ENCODE peak calls at places on chromosomes 16 and 17, in ten cellular contexts. One of them, this sample, is unnamed.

GRCh38 chr17:72421128-72422092 is 300.6 kb downstream of the SOX9 start:
- DNase-seq in adipocyte: peak; percentile 65
- DNase-seq in activated T-cell treated with anti-CD3 and anti-CD28 coated beads, Interleukin-2, amount 50 U/mL, for 48 hours: peak; percentile 54
- DNase-seq in GM10248: peak; percentile 81
- DNase-seq in aorta: no peak
- DNase-seq in RCC 7860: peak; percentile 100
- DNase-seq in posterior vena cava: no peak
- DNase-seq in right lobe of liver: no peak
- DNase-seq in HT1080: peak; percentile 99
- DNase-seq in iPS-NIHi11: no peak
- DNase-seq in this sample: no peak

GRCh38 chr17:38702900-38703741 is 2.0 kb upstream of the MLLT6 start:
- DNase-seq in RCC 7860: no peak
- DNase-seq in adipocyte: no peak
- DNase-seq in aorta: no peak
- DNase-seq in GM10248: peak; percentile 50
- DNase-seq in activated T-cell treated with anti-CD3 and anti-CD28 coated beads, Interleukin-2, amount 50 U/mL, for 48 hours: no peak
- DNase-seq in iPS-NIHi11: no peak
- DNase-seq in right lobe of liver: peak; percentile 73
- DNase-seq in HT1080: no peak
- DNase-seq in posterior vena cava: no peak
- DNase-seq in this sample: no peak

GRCh38 chr17:55266051-55266957 is 1.5 kb downstream of the HLF start:
- DNase-seq in activated T-cell treated with anti-CD3 and anti-CD28 coated beads, Interleukin-2, amount 50 U/mL, for 48 hours: peak; percentile 24
- DNase-seq in iPS-NIHi11: peak; percentile 32
- DNase-seq in GM10248: no peak
- DNase-seq in right lobe of liver: peak; percentile 60
- DNase-seq in adipocyte: no peak
- DNase-seq in posterior vena cava: no peak
- DNase-seq in HT1080: no peak
- DNase-seq in RCC 7860: no peak
- DNase-seq in aorta: no peak
- DNase-seq in this sample: no peak

GRCh38 chr16:80914379-80915078 is 92.2 kb downstream of the CMC2 start:
- DNase-seq in GM10248: no peak
- DNase-seq in activated T-cell treated with anti-CD3 and anti-CD28 coated beads, Interleukin-2, amount 50 U/mL, for 48 hours: no peak
- DNase-seq in HT1080: no peak
- DNase-seq in right lobe of liver: no peak
- DNase-seq in RCC 7860: no peak
- DNase-seq in posterior vena cava: no peak
- DNase-seq in adipocyte: no peak
- DNase-seq in aorta: no peak
- DNase-seq in iPS-NIHi11: no peak
- DNase-seq in this sample: no peak

GRCh38 chr17:77247048-77247541 is 106.3 kb downstream of the SEC14L1 start:
- DNase-seq in activated T-cell treated with anti-CD3 and anti-CD28 coated beads, Interleukin-2, amount 50 U/mL, for 48 hours: peak; percentile 92
- DNase-seq in aorta: peak; percentile 96
- DNase-seq in HT1080: peak; percentile 57
- DNase-seq in right lobe of liver: peak; percentile 88
- DNase-seq in adipocyte: peak; percentile 94
- DNase-seq in posterior vena cava: peak; percentile 96
- DNase-seq in RCC 7860: peak; percentile 53
- DNase-seq in iPS-NIHi11: peak; percentile 93
- DNase-seq in GM10248: peak; percentile 93
- DNase-seq in this sample: peak; percentile 93

GRCh38 chr17:48630925-48631692 is 5.0 kb upstream of the HOXB9 start:
- DNase-seq in HT1080: no peak
- DNase-seq in GM10248: no peak
- DNase-seq in iPS-NIHi11: no peak
- DNase-seq in adipocyte: no peak
- DNase-seq in right lobe of liver: no peak
- DNase-seq in posterior vena cava: peak; percentile 55
- DNase-seq in activated T-cell treated with anti-CD3 and anti-CD28 coated beads, Interleukin-2, amount 50 U/mL, for 48 hours: no peak
- DNase-seq in aorta: peak; percentile 33
- DNase-seq in RCC 7860: no peak
- DNase-seq in this sample: peak; percentile 2

GRCh38 chr17:78488156-78488555 is 89.0 kb downstream of the DNAH17 start:
- DNase-seq in RCC 7860: no peak
- DNase-seq in posterior vena cava: no peak
- DNase-seq in right lobe of liver: no peak
- DNase-seq in adipocyte: no peak
- DNase-seq in iPS-NIHi11: no peak
- DNase-seq in activated T-cell treated with anti-CD3 and anti-CD28 coated beads, Interleukin-2, amount 50 U/mL, for 48 hours: no peak
- DNase-seq in HT1080: no peak
- DNase-seq in GM10248: no peak
- DNase-seq in aorta: no peak
- DNase-seq in this sample: no peak

GRCh38 chr16:28155293-28155692 is 56.5 kb downstream of the XPO6 start:
- DNase-seq in aorta: no peak
- DNase-seq in RCC 7860: no peak
- DNase-seq in adipocyte: no peak
- DNase-seq in activated T-cell treated with anti-CD3 and anti-CD28 coated beads, Interleukin-2, amount 50 U/mL, for 48 hours: no peak
- DNase-seq in GM10248: no peak
- DNase-seq in posterior vena cava: no peak
- DNase-seq in right lobe of liver: no peak
- DNase-seq in iPS-NIHi11: no peak
- DNase-seq in HT1080: no peak
- DNase-seq in this sample: no peak

GRCh38 chr16:81633147-81633619 is 145.9 kb upstream of the PLCG2 start:
- DNase-seq in aorta: no peak
- DNase-seq in adipocyte: no peak
- DNase-seq in posterior vena cava: no peak
- DNase-seq in HT1080: no peak
- DNase-seq in RCC 7860: no peak
- DNase-seq in GM10248: no peak
- DNase-seq in activated T-cell treated with anti-CD3 and anti-CD28 coated beads, Interleukin-2, amount 50 U/mL, for 48 hours: peak; percentile 66
- DNase-seq in right lobe of liver: no peak
- DNase-seq in iPS-NIHi11: peak; percentile 60
- DNase-seq in this sample: peak; percentile 18

GRCh38 chr17:51813166-51813783 is 345.2 kb downstream of the CA10 start:
- DNase-seq in activated T-cell treated with anti-CD3 and anti-CD28 coated beads, Interleukin-2, amount 50 U/mL, for 48 hours: no peak
- DNase-seq in RCC 7860: no peak
- DNase-seq in posterior vena cava: no peak
- DNase-seq in GM10248: no peak
- DNase-seq in adipocyte: no peak
- DNase-seq in aorta: no peak
- DNase-seq in HT1080: no peak
- DNase-seq in right lobe of liver: no peak
- DNase-seq in iPS-NIHi11: no peak
- DNase-seq in this sample: no peak

GRCh38 chr16:49158029-49158642 is 123.5 kb downstream of the CBLN1 start:
- DNase-seq in iPS-NIHi11: peak; percentile 82
- DNase-seq in right lobe of liver: no peak
- DNase-seq in GM10248: peak; percentile 16
- DNase-seq in activated T-cell treated with anti-CD3 and anti-CD28 coated beads, Interleukin-2, amount 50 U/mL, for 48 hours: peak; percentile 17
- DNase-seq in adipocyte: peak; percentile 1
- DNase-seq in RCC 7860: no peak
- DNase-seq in posterior vena cava: no peak
- DNase-seq in aorta: no peak
- DNase-seq in HT1080: peak; percentile 26
- DNase-seq in this sample: no peak

GRCh38 chr17:81018044-81018802 is 16.7 kb upstream of the BAIAP2 start:
- DNase-seq in posterior vena cava: no peak
- DNase-seq in right lobe of liver: peak; percentile 51
- DNase-seq in iPS-NIHi11: no peak
- DNase-seq in activated T-cell treated with anti-CD3 and anti-CD28 coated beads, Interleukin-2, amount 50 U/mL, for 48 hours: peak; percentile 57
- DNase-seq in RCC 7860: no peak
- DNase-seq in aorta: peak; percentile 64
- DNase-seq in GM10248: no peak
- DNase-seq in HT1080: no peak
- DNase-seq in adipocyte: peak; percentile 72
- DNase-seq in this sample: peak; percentile 95

GRCh38 chr17:74380086-74380958 is 13.0 kb downstream of the GPR142 start:
- DNase-seq in GM10248: no peak
- DNase-seq in aorta: no peak
- DNase-seq in HT1080: no peak
- DNase-seq in right lobe of liver: no peak
- DNase-seq in adipocyte: no peak
- DNase-seq in RCC 7860: no peak
- DNase-seq in activated T-cell treated with anti-CD3 and anti-CD28 coated beads, Interleukin-2, amount 50 U/mL, for 48 hours: no peak
- DNase-seq in posterior vena cava: no peak
- DNase-seq in iPS-NIHi11: no peak
- DNase-seq in this sample: no peak

GRCh38 chr17:50556803-50557202 is 3.7 kb upstream of the CACNA1G start:
- DNase-seq in posterior vena cava: no peak
- DNase-seq in right lobe of liver: no peak
- DNase-seq in GM10248: no peak
- DNase-seq in aorta: no peak
- DNase-seq in activated T-cell treated with anti-CD3 and anti-CD28 coated beads, Interleukin-2, amount 50 U/mL, for 48 hours: no peak
- DNase-seq in adipocyte: no peak
- DNase-seq in HT1080: no peak
- DNase-seq in RCC 7860: no peak
- DNase-seq in iPS-NIHi11: no peak
- DNase-seq in this sample: peak; percentile 87

GRCh38 chr16:51637744-51638100 is 486.7 kb upstream of the SALL1 start:
- DNase-seq in HT1080: peak; percentile 15
- DNase-seq in RCC 7860: peak; percentile 54
- DNase-seq in aorta: no peak
- DNase-seq in right lobe of liver: no peak
- DNase-seq in GM10248: no peak
- DNase-seq in adipocyte: no peak
- DNase-seq in posterior vena cava: no peak
- DNase-seq in activated T-cell treated with anti-CD3 and anti-CD28 coated beads, Interleukin-2, amount 50 U/mL, for 48 hours: no peak
- DNase-seq in iPS-NIHi11: no peak
- DNase-seq in this sample: peak; percentile 77

GRCh38 chr17:66422181-66422580 is 119.8 kb downstream of the PRKCA start:
- DNase-seq in right lobe of liver: no peak
- DNase-seq in RCC 7860: peak; percentile 89
- DNase-seq in activated T-cell treated with anti-CD3 and anti-CD28 coated beads, Interleukin-2, amount 50 U/mL, for 48 hours: no peak
- DNase-seq in HT1080: no peak
- DNase-seq in adipocyte: no peak
- DNase-seq in aorta: no peak
- DNase-seq in posterior vena cava: no peak
- DNase-seq in iPS-NIHi11: no peak
- DNase-seq in GM10248: no peak
- DNase-seq in this sample: no peak

GRCh38 chr16:74578433-74578832 is 28.5 kb downstream of the GLG1 start:
- DNase-seq in activated T-cell treated with anti-CD3 and anti-CD28 coated beads, Interleukin-2, amount 50 U/mL, for 48 hours: no peak
- DNase-seq in iPS-NIHi11: no peak
- DNase-seq in right lobe of liver: no peak
- DNase-seq in posterior vena cava: no peak
- DNase-seq in GM10248: no peak
- DNase-seq in aorta: no peak
- DNase-seq in RCC 7860: no peak
- DNase-seq in adipocyte: no peak
- DNase-seq in HT1080: no peak
- DNase-seq in this sample: no peak

GRCh38 chr17:79901131-79901530 is 61.9 kb upstream of the CBX4 start:
- DNase-seq in activated T-cell treated with anti-CD3 and anti-CD28 coated beads, Interleukin-2, amount 50 U/mL, for 48 hours: no peak
- DNase-seq in iPS-NIHi11: no peak
- DNase-seq in posterior vena cava: no peak
- DNase-seq in aorta: peak; percentile 49
- DNase-seq in GM10248: no peak
- DNase-seq in HT1080: no peak
- DNase-seq in right lobe of liver: no peak
- DNase-seq in RCC 7860: no peak
- DNase-seq in adipocyte: no peak
- DNase-seq in this sample: no peak

GRCh38 chr16:58011652-58012051 is 10.4 kb downstream of the USB1 start:
- DNase-seq in iPS-NIHi11: no peak
- DNase-seq in activated T-cell treated with anti-CD3 and anti-CD28 coated beads, Interleukin-2, amount 50 U/mL, for 48 hours: no peak
- DNase-seq in adipocyte: peak; percentile 63
- DNase-seq in HT1080: peak; percentile 52
- DNase-seq in right lobe of liver: no peak
- DNase-seq in posterior vena cava: no peak
- DNase-seq in GM10248: no peak
- DNase-seq in RCC 7860: peak; percentile 12
- DNase-seq in aorta: no peak
- DNase-seq in this sample: no peak

GRCh38 chr17:66492080-66492479 is 189.7 kb downstream of the PRKCA start:
- DNase-seq in right lobe of liver: no peak
- DNase-seq in posterior vena cava: no peak
- DNase-seq in iPS-NIHi11: no peak
- DNase-seq in RCC 7860: no peak
- DNase-seq in adipocyte: no peak
- DNase-seq in activated T-cell treated with anti-CD3 and anti-CD28 coated beads, Interleukin-2, amount 50 U/mL, for 48 hours: no peak
- DNase-seq in GM10248: no peak
- DNase-seq in aorta: no peak
- DNase-seq in HT1080: no peak
- DNase-seq in this sample: no peak

GRCh38 chr16:49602201-49603041 is 228.8 kb downstream of the C16orf78 start:
- DNase-seq in posterior vena cava: no peak
- DNase-seq in right lobe of liver: no peak
- DNase-seq in activated T-cell treated with anti-CD3 and anti-CD28 coated beads, Interleukin-2, amount 50 U/mL, for 48 hours: no peak
- DNase-seq in RCC 7860: no peak
- DNase-seq in HT1080: no peak
- DNase-seq in GM10248: no peak
- DNase-seq in adipocyte: peak; percentile 42
- DNase-seq in iPS-NIHi11: peak; percentile 73
- DNase-seq in aorta: peak; percentile 68
- DNase-seq in this sample: no peak

GRCh38 chr17:17080181-17080631 is 37.9 kb downstream of the MPRIP start:
- DNase-seq in right lobe of liver: no peak
- DNase-seq in adipocyte: no peak
- DNase-seq in activated T-cell treated with anti-CD3 and anti-CD28 coated beads, Interleukin-2, amount 50 U/mL, for 48 hours: no peak
- DNase-seq in HT1080: no peak
- DNase-seq in aorta: peak; percentile 70
- DNase-seq in posterior vena cava: peak; percentile 48
- DNase-seq in iPS-NIHi11: no peak
- DNase-seq in GM10248: no peak
- DNase-seq in RCC 7860: no peak
- DNase-seq in this sample: no peak

GRCh38 chr16:17379121-17379571 is 91.6 kb downstream of the XYLT1 start:
- DNase-seq in posterior vena cava: peak; percentile 88
- DNase-seq in iPS-NIHi11: no peak
- DNase-seq in activated T-cell treated with anti-CD3 and anti-CD28 coated beads, Interleukin-2, amount 50 U/mL, for 48 hours: no peak
- DNase-seq in aorta: peak; percentile 81
- DNase-seq in GM10248: no peak
- DNase-seq in RCC 7860: no peak
- DNase-seq in HT1080: no peak
- DNase-seq in adipocyte: peak; percentile 45
- DNase-seq in right lobe of liver: no peak
- DNase-seq in this sample: peak; percentile 30

GRCh38 chr16:86574646-86575045 is 3.7 kb upstream of the FOXL1 start:
- DNase-seq in GM10248: no peak
- DNase-seq in aorta: no peak
- DNase-seq in right lobe of liver: no peak
- DNase-seq in posterior vena cava: peak; percentile 42
- DNase-seq in RCC 7860: no peak
- DNase-seq in activated T-cell treated with anti-CD3 and anti-CD28 coated beads, Interleukin-2, amount 50 U/mL, for 48 hours: no peak
- DNase-seq in HT1080: no peak
- DNase-seq in iPS-NIHi11: no peak
- DNase-seq in adipocyte: no peak
- DNase-seq in this sample: no peak

GRCh38 chr16:57314161-57314785 is 29.8 kb upstream of the PLLP start:
- DNase-seq in posterior vena cava: peak; percentile 24
- DNase-seq in adipocyte: no peak
- DNase-seq in HT1080: no peak
- DNase-seq in activated T-cell treated with anti-CD3 and anti-CD28 coated beads, Interleukin-2, amount 50 U/mL, for 48 hours: no peak
- DNase-seq in GM10248: no peak
- DNase-seq in aorta: no peak
- DNase-seq in right lobe of liver: no peak
- DNase-seq in iPS-NIHi11: no peak
- DNase-seq in RCC 7860: no peak
- DNase-seq in this sample: no peak

GRCh38 chr17:16492613-16493290 is 759 bp upstream of the LRRC75A start:
- DNase-seq in GM10248: no peak
- DNase-seq in activated T-cell treated with anti-CD3 and anti-CD28 coated beads, Interleukin-2, amount 50 U/mL, for 48 hours: no peak
- DNase-seq in iPS-NIHi11: no peak
- DNase-seq in aorta: no peak
- DNase-seq in right lobe of liver: no peak
- DNase-seq in posterior vena cava: no peak
- DNase-seq in adipocyte: no peak
- DNase-seq in HT1080: no peak
- DNase-seq in RCC 7860: no peak
- DNase-seq in this sample: no peak

GRCh38 chr16:81445926-81446317 is 1.3 kb downstream of the CMIP start:
- DNase-seq in RCC 7860: no peak
- DNase-seq in HT1080: no peak
- DNase-seq in posterior vena cava: no peak
- DNase-seq in adipocyte: peak; percentile 44
- DNase-seq in aorta: no peak
- DNase-seq in activated T-cell treated with anti-CD3 and anti-CD28 coated beads, Interleukin-2, amount 50 U/mL, for 48 hours: no peak
- DNase-seq in GM10248: no peak
- DNase-seq in iPS-NIHi11: no peak
- DNase-seq in right lobe of liver: no peak
- DNase-seq in this sample: no peak

GRCh38 chr16:10646581-10647263 is 48.0 kb downstream of the TEKT5 start:
- DNase-seq in iPS-NIHi11: no peak
- DNase-seq in posterior vena cava: peak; percentile 13
- DNase-seq in activated T-cell treated with anti-CD3 and anti-CD28 coated beads, Interleukin-2, amount 50 U/mL, for 48 hours: no peak
- DNase-seq in GM10248: no peak
- DNase-seq in HT1080: no peak
- DNase-seq in adipocyte: no peak
- DNase-seq in RCC 7860: no peak
- DNase-seq in aorta: peak; percentile 45
- DNase-seq in right lobe of liver: no peak
- DNase-seq in this sample: no peak

This sample was measured in WERI-Rb-1.